ENCODE peak calls at places on chromosomes 13 and 19, in eight cellular contexts. One of them, this sample, is unnamed.

GRCh38 chr19:35755550-35756371 is 1.1 kb downstream of the HSPB6 start:
- DNase-seq in progenitor cell of endocrine pancreas: no peak
- DNase-seq in uterus: peak; percentile 97
- DNase-seq in HCT116: no peak
- DNase-seq in left ventricle myocardium inferior: peak; percentile 90
- DNase-seq in WTC11: peak; percentile 15
- DNase-seq in CD8-positive, alpha-beta T cell: peak; percentile 54
- DNase-seq in endothelial cell: no peak
- DNase-seq in this sample: peak; percentile 53

GRCh38 chr13:110265341-110265681 is 41.6 kb downstream of the COL4A1 start:
- DNase-seq in left ventricle myocardium inferior: no peak
- DNase-seq in WTC11: no peak
- DNase-seq in CD8-positive, alpha-beta T cell: no peak
- DNase-seq in endothelial cell: peak; percentile 28
- DNase-seq in uterus: no peak
- DNase-seq in progenitor cell of endocrine pancreas: no peak
- DNase-seq in HCT116: no peak
- DNase-seq in this sample: no peak

GRCh38 chr13:114119196-114119595 is 13.2 kb downstream of the RASA3 start:
- DNase-seq in CD8-positive, alpha-beta T cell: no peak
- DNase-seq in WTC11: peak; percentile 79
- DNase-seq in progenitor cell of endocrine pancreas: no peak
- DNase-seq in endothelial cell: peak; percentile 81
- DNase-seq in uterus: peak; percentile 52
- DNase-seq in HCT116: no peak
- DNase-seq in left ventricle myocardium inferior: no peak
- DNase-seq in this sample: peak; percentile 59

GRCh38 chr13:40406405-40407138 is 259.9 kb downstream of the FOXO1 start:
- DNase-seq in HCT116: peak; percentile 26
- DNase-seq in progenitor cell of endocrine pancreas: no peak
- DNase-seq in WTC11: no peak
- DNase-seq in CD8-positive, alpha-beta T cell: no peak
- DNase-seq in left ventricle myocardium inferior: no peak
- DNase-seq in uterus: no peak
- DNase-seq in endothelial cell: no peak
- DNase-seq in this sample: no peak

GRCh38 chr13:26300140-26300539 is 46.2 kb downstream of the CDK8 start:
- DNase-seq in endothelial cell: no peak
- DNase-seq in left ventricle myocardium inferior: no peak
- DNase-seq in WTC11: no peak
- DNase-seq in CD8-positive, alpha-beta T cell: no peak
- DNase-seq in progenitor cell of endocrine pancreas: no peak
- DNase-seq in uterus: no peak
- DNase-seq in HCT116: peak; percentile 19
- DNase-seq in this sample: no peak

GRCh38 chr19:32607479-32607878 is 26.5 kb downstream of the PDCD5 start:
- DNase-seq in left ventricle myocardium inferior: no peak
- DNase-seq in endothelial cell: no peak
- DNase-seq in WTC11: no peak
- DNase-seq in uterus: no peak
- DNase-seq in HCT116: no peak
- DNase-seq in CD8-positive, alpha-beta T cell: no peak
- DNase-seq in progenitor cell of endocrine pancreas: no peak
- DNase-seq in this sample: no peak

GRCh38 chr19:45354443-45354842 is 13.9 kb downstream of the KLC3 start:
- DNase-seq in HCT116: no peak
- DNase-seq in endothelial cell: no peak
- DNase-seq in progenitor cell of endocrine pancreas: no peak
- DNase-seq in CD8-positive, alpha-beta T cell: no peak
- DNase-seq in WTC11: no peak
- DNase-seq in uterus: no peak
- DNase-seq in left ventricle myocardium inferior: no peak
- DNase-seq in this sample: no peak

GRCh38 chr13:29754486-29754806 is 96.0 kb downstream of the UBL3 start:
- DNase-seq in WTC11: peak; percentile 23
- DNase-seq in endothelial cell: no peak
- DNase-seq in CD8-positive, alpha-beta T cell: no peak
- DNase-seq in uterus: no peak
- DNase-seq in left ventricle myocardium inferior: no peak
- DNase-seq in HCT116: peak; percentile 22
- DNase-seq in progenitor cell of endocrine pancreas: no peak
- DNase-seq in this sample: no peak

GRCh38 chr13:76715621-76716020 is 170.6 kb downstream of the KCTD12 start:
- DNase-seq in left ventricle myocardium inferior: no peak
- DNase-seq in HCT116: no peak
- DNase-seq in uterus: no peak
- DNase-seq in WTC11: no peak
- DNase-seq in progenitor cell of endocrine pancreas: no peak
- DNase-seq in CD8-positive, alpha-beta T cell: no peak
- DNase-seq in endothelial cell: no peak
- DNase-seq in this sample: no peak

GRCh38 chr19:17163652-17164051 is 51.5 kb upstream of the USE1 start:
- DNase-seq in uterus: no peak
- DNase-seq in endothelial cell: no peak
- DNase-seq in WTC11: no peak
- DNase-seq in HCT116: no peak
- DNase-seq in progenitor cell of endocrine pancreas: no peak
- DNase-seq in CD8-positive, alpha-beta T cell: no peak
- DNase-seq in left ventricle myocardium inferior: no peak
- DNase-seq in this sample: no peak

GRCh38 chr13:85864963-85865530 is 65.8 kb upstream of the SLITRK6 start:
- DNase-seq in WTC11: peak; percentile 19
- DNase-seq in uterus: no peak
- DNase-seq in CD8-positive, alpha-beta T cell: no peak
- DNase-seq in HCT116: peak; percentile 10
- DNase-seq in endothelial cell: peak; percentile 54
- DNase-seq in progenitor cell of endocrine pancreas: no peak
- DNase-seq in left ventricle myocardium inferior: no peak
- DNase-seq in this sample: no peak

GRCh38 chr19:5343848-5344247 is 3.2 kb upstream of the PTPRS start:
- DNase-seq in WTC11: no peak
- DNase-seq in CD8-positive, alpha-beta T cell: no peak
- DNase-seq in endothelial cell: no peak
- DNase-seq in left ventricle myocardium inferior: no peak
- DNase-seq in uterus: no peak
- DNase-seq in progenitor cell of endocrine pancreas: no peak
- DNase-seq in HCT116: no peak
- DNase-seq in this sample: no peak

GRCh38 chr13:82292334-82292733 is 1589.9 kb downstream of the SLITRK1 start:
- DNase-seq in left ventricle myocardium inferior: no peak
- DNase-seq in endothelial cell: no peak
- DNase-seq in CD8-positive, alpha-beta T cell: no peak
- DNase-seq in HCT116: no peak
- DNase-seq in uterus: no peak
- DNase-seq in WTC11: no peak
- DNase-seq in progenitor cell of endocrine pancreas: no peak
- DNase-seq in this sample: no peak

GRCh38 chr13:82298110-82298509 is 1584.2 kb downstream of the SLITRK1 start:
- DNase-seq in WTC11: no peak
- DNase-seq in uterus: no peak
- DNase-seq in endothelial cell: no peak
- DNase-seq in CD8-positive, alpha-beta T cell: no peak
- DNase-seq in left ventricle myocardium inferior: no peak
- DNase-seq in HCT116: no peak
- DNase-seq in progenitor cell of endocrine pancreas: no peak
- DNase-seq in this sample: no peak

GRCh38 chr13:82291852-82292251 is 1590.4 kb downstream of the SLITRK1 start:
- DNase-seq in left ventricle myocardium inferior: no peak
- DNase-seq in endothelial cell: no peak
- DNase-seq in progenitor cell of endocrine pancreas: no peak
- DNase-seq in CD8-positive, alpha-beta T cell: no peak
- DNase-seq in WTC11: no peak
- DNase-seq in uterus: no peak
- DNase-seq in HCT116: no peak
- DNase-seq in this sample: no peak

GRCh38 chr13:82294226-82294625 is 1588.0 kb downstream of the SLITRK1 start:
- DNase-seq in CD8-positive, alpha-beta T cell: no peak
- DNase-seq in WTC11: no peak
- DNase-seq in uterus: no peak
- DNase-seq in left ventricle myocardium inferior: no peak
- DNase-seq in progenitor cell of endocrine pancreas: no peak
- DNase-seq in endothelial cell: no peak
- DNase-seq in HCT116: no peak
- DNase-seq in this sample: no peak
- TF ChIP-seq CTCF in CD8-positive, alpha-beta T cell: no peak
- TF ChIP-seq CTCF in WTC11: no peak
- TF ChIP-seq CTCF in uterus: no peak
- TF ChIP-seq CTCF in left ventricle myocardium inferior: no peak
- TF ChIP-seq CTCF in progenitor cell of endocrine pancreas: no peak
- TF ChIP-seq CTCF in endothelial cell: no peak
- TF ChIP-seq CTCF in HCT116: no peak
- TF ChIP-seq CTCF in this sample: no peak

DNA sequence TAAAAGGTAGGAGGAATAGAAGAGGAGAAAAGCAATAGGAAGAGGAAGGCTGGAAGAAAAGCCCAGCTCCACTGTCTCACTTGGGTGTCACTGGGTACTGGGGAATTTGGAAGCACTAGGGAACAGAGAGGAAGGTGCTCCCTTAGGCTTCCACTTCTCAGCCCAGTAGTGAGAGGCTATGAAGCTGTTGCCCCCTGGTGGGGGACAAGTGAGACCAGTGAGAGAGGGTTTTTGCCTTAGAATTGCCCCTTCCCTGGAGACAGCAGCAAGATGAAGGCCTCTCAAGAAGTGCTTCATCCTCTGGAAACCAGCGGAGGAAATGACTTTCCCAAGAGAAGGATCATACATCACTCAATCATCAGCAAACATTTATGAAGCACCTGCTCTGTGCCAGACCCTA is 4.7 kb upstream of the ZNF606 start:
- DNase-seq in progenitor cell of endocrine pancreas: no peak
- DNase-seq in endothelial cell: no peak
- DNase-seq in CD8-positive, alpha-beta T cell: no peak
- DNase-seq in left ventricle myocardium inferior: no peak
- DNase-seq in HCT116: no peak
- DNase-seq in WTC11: peak; percentile 34
- DNase-seq in uterus: no peak
- DNase-seq in this sample: no peak
- TF ChIP-seq CTCF in progenitor cell of endocrine pancreas: no peak
- TF ChIP-seq CTCF in endothelial cell: no peak
- TF ChIP-seq CTCF in CD8-positive, alpha-beta T cell: no peak
- TF ChIP-seq CTCF in left ventricle myocardium inferior: peak; percentile 29
- TF ChIP-seq CTCF in HCT116: no peak
- TF ChIP-seq CTCF in WTC11: peak; percentile 26
- TF ChIP-seq CTCF in uterus: no peak
- TF ChIP-seq CTCF in this sample: no peak

DNA sequence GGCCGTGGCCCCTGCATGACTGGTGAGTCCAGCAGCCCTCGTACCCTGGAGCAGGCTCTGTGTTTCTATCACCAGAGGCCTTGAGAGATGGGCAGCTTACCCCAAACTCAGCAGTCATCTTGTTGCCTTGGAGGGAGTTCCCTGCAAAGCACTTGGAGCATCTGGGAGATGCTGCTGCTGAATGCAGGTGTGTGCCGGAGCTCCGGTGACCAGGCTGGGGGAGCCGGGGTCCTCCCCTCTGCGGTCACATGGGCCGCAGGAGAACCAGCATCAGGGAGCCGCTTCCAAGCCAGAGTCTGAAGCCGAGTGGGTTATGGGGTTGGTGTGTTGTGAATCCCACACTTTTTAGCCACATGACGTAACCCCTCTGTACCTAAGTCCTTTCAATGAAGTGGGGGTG is 82.8 kb downstream of the TEX29 start:
- DNase-seq in uterus: no peak
- DNase-seq in progenitor cell of endocrine pancreas: no peak
- DNase-seq in endothelial cell: no peak
- DNase-seq in HCT116: no peak
- DNase-seq in WTC11: no peak
- DNase-seq in left ventricle myocardium inferior: no peak
- DNase-seq in CD8-positive, alpha-beta T cell: no peak
- DNase-seq in this sample: no peak
- TF ChIP-seq CTCF in uterus: no peak
- TF ChIP-seq CTCF in progenitor cell of endocrine pancreas: no peak
- TF ChIP-seq CTCF in endothelial cell: no peak
- TF ChIP-seq CTCF in HCT116: no peak
- TF ChIP-seq CTCF in WTC11: no peak
- TF ChIP-seq CTCF in left ventricle myocardium inferior: no peak
- TF ChIP-seq CTCF in CD8-positive, alpha-beta T cell: no peak
- TF ChIP-seq CTCF in this sample: no peak

DNA sequence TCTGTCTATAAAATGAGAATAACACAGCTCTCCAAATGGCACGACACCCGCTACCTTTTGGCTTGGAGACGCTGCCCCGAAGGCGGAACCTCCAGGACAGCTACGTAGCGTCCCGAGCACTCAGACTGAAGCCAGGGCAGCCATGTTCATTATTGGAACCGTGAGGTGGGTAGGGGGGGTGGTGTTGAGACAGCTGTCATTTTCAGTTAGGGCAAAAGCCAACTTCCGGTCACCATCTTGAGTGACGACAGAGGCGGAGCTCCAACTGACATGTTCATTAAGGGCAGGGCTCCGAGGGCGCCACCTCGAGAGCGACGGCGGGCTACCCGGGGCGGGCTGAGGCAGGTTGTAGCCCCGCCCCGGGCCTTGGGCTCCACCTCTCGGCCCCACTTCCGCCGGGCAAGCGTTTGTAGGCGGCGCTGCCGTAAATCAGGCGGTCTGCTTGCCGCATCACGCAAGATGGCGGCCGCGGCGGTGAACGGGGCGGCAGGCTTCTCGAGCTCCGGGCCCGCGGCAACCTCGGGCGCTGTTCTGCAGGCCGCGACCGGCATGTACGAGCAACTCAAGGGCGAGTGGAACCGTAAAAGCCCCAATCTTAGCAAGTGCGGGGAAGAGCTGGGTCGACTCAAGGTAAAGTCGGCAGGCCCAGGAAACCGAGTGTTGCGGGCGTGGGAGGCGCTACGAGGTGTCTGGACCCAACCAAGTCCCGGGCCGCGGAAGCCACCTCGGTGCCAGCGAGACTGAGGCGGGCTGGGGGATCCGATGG is at the start of gene PSMD8:
- DNase-seq in left ventricle myocardium inferior: peak; percentile 99
- DNase-seq in CD8-positive, alpha-beta T cell: peak; percentile 97
- DNase-seq in WTC11: peak; percentile 99
- DNase-seq in HCT116: peak; percentile 99
- DNase-seq in endothelial cell: peak; percentile 98
- DNase-seq in uterus: peak; percentile 98
- DNase-seq in progenitor cell of endocrine pancreas: peak; percentile 94
- DNase-seq in this sample: peak; percentile 97
- TF ChIP-seq CTCF in left ventricle myocardium inferior: peak; percentile 36
- TF ChIP-seq CTCF in CD8-positive, alpha-beta T cell: no peak
- TF ChIP-seq CTCF in WTC11: no peak
- TF ChIP-seq CTCF in HCT116: no peak
- TF ChIP-seq CTCF in endothelial cell: no peak
- TF ChIP-seq CTCF in uterus: no peak
- TF ChIP-seq CTCF in progenitor cell of endocrine pancreas: peak; percentile 42
- TF ChIP-seq CTCF in this sample: no peak

GRCh38 chr13:96072392-96072791 is 17.5 kb upstream of the HS6ST3 start:
- DNase-seq in CD8-positive, alpha-beta T cell: no peak
- DNase-seq in endothelial cell: no peak
- DNase-seq in WTC11: peak; percentile 38
- DNase-seq in progenitor cell of endocrine pancreas: no peak
- DNase-seq in left ventricle myocardium inferior: no peak
- DNase-seq in uterus: no peak
- DNase-seq in HCT116: no peak
- DNase-seq in this sample: no peak

GRCh38 chr13:96080676-96081075 is 9.2 kb upstream of the HS6ST3 start:
- DNase-seq in endothelial cell: no peak
- DNase-seq in HCT116: no peak
- DNase-seq in WTC11: no peak
- DNase-seq in progenitor cell of endocrine pancreas: no peak
- DNase-seq in left ventricle myocardium inferior: no peak
- DNase-seq in CD8-positive, alpha-beta T cell: no peak
- DNase-seq in uterus: no peak
- DNase-seq in this sample: no peak

GRCh38 chr13:96081888-96082287 is 8.0 kb upstream of the HS6ST3 start:
- DNase-seq in endothelial cell: no peak
- DNase-seq in CD8-positive, alpha-beta T cell: no peak
- DNase-seq in HCT116: no peak
- DNase-seq in left ventricle myocardium inferior: no peak
- DNase-seq in WTC11: no peak
- DNase-seq in progenitor cell of endocrine pancreas: no peak
- DNase-seq in uterus: no peak
- DNase-seq in this sample: no peak

GRCh38 chr13:96075953-96076543 is 13.9 kb upstream of the HS6ST3 start:
- DNase-seq in left ventricle myocardium inferior: no peak
- DNase-seq in progenitor cell of endocrine pancreas: no peak
- DNase-seq in uterus: no peak
- DNase-seq in CD8-positive, alpha-beta T cell: no peak
- DNase-seq in HCT116: no peak
- DNase-seq in endothelial cell: no peak
- DNase-seq in WTC11: no peak
- DNase-seq in this sample: no peak
- TF ChIP-seq CTCF in left ventricle myocardium inferior: peak; percentile 57
- TF ChIP-seq CTCF in progenitor cell of endocrine pancreas: peak; percentile 58
- TF ChIP-seq CTCF in uterus: no peak
- TF ChIP-seq CTCF in CD8-positive, alpha-beta T cell: no peak
- TF ChIP-seq CTCF in HCT116: peak; percentile 66
- TF ChIP-seq CTCF in endothelial cell: peak; percentile 82
- TF ChIP-seq CTCF in WTC11: peak; percentile 39
- TF ChIP-seq CTCF in this sample: peak; percentile 54